ENCODE peak calls at places on chromosomes 16 and 17, in four cellular contexts. O, B, E and F are unnamed samples.

GRCh38 chr16:9334091-9334490 is 242.6 kb downstream of the HAPSTR1 start:
- DNase-seq in E (no peak), B (no peak), O (no peak), F (no peak)

GRCh38 chr16:28104404-28104803 is 40.9 kb upstream of the GSG1L start:
- DNase-seq in E (no peak), B (no peak), O (no peak), F (no peak)

GRCh38 chr16:30380801-30381208 is 1.6 kb downstream of the SEPTIN1 start:
- DNase-seq in B (no peak), E (no peak), O (no peak), F (no peak)

GRCh38 chr17:27319536-27320221 is 25.8 kb downstream of the WSB1 start:
- DNase-seq in E (peak), O (no peak), B (peak), F (peak)

GRCh38 chr16:1458336-1458976 is 14.1 kb upstream of the CCDC154 start:
- DNase-seq in B (peak), O (no peak), E (no peak), F (peak)

GRCh38 chr16:53899471-53899870 is 195.5 kb downstream of the FTO start:
- DNase-seq in E (no peak), O (no peak), B (peak), F (peak)

GRCh38 chr17:50201226-50201854 is at the start of gene COL1A1:
- DNase-seq in B (peak), O (peak), E (no peak), F (peak)

GRCh38 chr17:28404007-28404406 is 2.0 kb downstream of the SLC46A1 start:
- DNase-seq in O (no peak), E (no peak), B (no peak), F (no peak)

GRCh38 chr16:22063888-22064467 is 28.4 kb upstream of the VWA3A start:
- DNase-seq in O (no peak), B (no peak), E (no peak), F (no peak)

GRCh38 chr17:79950306-79950705 is 85.4 kb downstream of the TBC1D16 start:
- DNase-seq in E (no peak), B (no peak), O (no peak), F (no peak)

GRCh38 chr16:81489547-81490267 is 45.1 kb downstream of the CMIP start:
- DNase-seq in E (no peak), B (no peak), O (no peak), F (no peak)

GRCh38 chr17:51765558-51766145 is 392.9 kb downstream of the CA10 start:
- DNase-seq in B (no peak), E (no peak), O (no peak), F (no peak)

GRCh38 chr17:34542700-34543336 is 36.6 kb upstream of the TMEM132E start:
- DNase-seq in E (no peak), O (no peak), B (peak), F (peak)

DNA sequence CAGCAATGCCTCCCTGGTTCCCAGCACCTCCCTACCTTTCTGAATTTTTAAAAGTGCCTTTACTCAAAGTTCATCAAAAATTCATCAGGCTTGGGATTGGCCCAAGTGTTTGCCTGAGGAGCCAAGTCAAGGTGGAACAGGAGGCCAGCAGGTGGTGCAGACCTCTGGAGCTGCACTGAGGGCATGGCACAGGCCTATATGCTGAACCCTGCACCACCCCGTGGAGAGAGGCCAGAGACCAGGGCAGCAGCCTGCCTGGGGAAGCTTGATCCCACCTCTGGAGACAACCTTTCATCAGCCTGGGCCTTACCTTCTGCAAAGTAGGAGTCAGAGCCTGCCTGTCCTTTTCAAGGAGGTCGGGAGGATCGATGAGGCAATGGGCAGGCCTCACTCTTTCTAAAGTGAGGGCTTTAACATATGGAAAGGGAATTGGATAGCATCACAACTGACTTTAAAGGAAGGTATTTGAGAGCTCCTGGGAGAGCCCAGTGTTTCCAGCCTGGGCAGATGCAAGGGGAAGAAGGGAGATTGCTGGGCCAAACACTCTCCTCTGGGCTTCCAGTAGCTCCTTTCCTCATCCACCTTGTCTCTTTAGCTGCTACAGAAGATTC is 31.8 kb upstream of the TMEM132E start:
- DNase-seq in O (no peak), B (no peak), E (no peak), F (no peak)
- TF ChIP-seq CTCF in O (no peak), B (no peak), E (no peak), F (no peak)

GRCh38 chr17:39393732-39394131 is 7.7 kb downstream of the FBXL20 start:
- DNase-seq in B (peak), O (no peak), E (no peak), F (peak)
- TF ChIP-seq CTCF in B (no peak), O (peak), E (no peak), F (no peak)

GRCh38 chr16:56931769-56932587 is at the start of gene HERPUD1:
- DNase-seq in B (peak), O (peak), E (peak), F (peak)
- TF ChIP-seq CTCF in B (peak), O (no peak), E (peak), F (no peak)

DNA sequence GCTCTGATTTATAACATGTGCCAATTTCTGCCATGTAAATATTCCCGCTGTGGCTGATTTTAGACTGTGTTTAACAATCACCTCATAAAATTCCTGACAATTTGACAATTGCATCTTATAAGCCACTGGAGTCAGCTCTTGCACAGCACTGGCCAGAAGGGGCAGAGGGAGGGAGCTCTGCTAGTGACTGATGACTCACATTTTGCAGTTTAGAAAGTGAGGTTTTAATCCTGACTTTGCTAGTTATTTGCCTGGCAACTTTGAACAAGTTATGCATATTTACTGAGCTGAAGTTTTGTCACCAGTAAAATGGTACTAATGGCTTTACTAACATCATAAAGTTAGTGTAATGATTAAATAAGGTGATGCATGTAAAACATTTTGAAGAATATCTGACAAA is 452.3 kb downstream of the CNTNAP4 start:
- DNase-seq in E (no peak), B (no peak), O (no peak), F (peak)
- TF ChIP-seq CTCF in E (no peak), B (no peak), O (no peak), F (no peak)

DNA sequence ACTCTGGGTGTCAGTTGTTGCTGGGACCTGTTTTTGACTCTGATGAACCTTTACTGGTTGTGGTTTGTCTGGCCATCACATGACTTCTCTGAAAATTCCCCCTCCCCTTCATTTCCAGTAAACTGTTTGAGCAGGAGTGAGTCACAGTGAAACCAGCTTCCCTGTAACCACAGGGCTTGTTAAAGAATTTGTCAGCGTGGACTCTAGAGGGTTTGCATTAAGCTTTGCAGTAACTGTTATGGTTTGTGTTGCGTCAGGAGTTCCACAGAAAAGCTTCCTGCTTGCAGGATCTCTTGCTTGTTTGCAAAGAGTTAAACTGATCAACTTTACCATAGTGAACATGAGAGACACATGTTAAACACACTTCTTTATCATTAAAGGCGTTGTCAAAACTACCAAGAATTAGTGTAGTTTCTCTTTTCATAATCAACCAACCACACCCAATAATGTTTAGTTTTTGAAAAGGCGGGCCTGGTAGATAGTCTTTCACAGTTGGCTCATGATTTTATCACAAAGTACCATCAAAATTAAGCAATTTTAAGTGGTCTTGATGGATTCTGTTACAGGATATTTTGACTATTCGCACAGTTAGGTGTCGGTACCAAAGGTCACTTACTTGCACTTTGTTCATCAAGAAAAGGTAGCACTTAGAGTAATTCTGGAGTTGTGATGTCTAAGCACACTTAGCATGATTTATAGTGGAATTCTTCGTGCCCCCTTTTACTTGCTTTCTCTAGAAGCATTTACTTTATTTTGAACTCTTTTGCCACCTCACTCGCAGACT is 79.3 kb downstream of the VMP1 start:
- DNase-seq in O (peak), B (peak), E (no peak), F (peak)
- TF ChIP-seq CTCF in O (no peak), B (peak), E (no peak), F (peak)

GRCh38 chr17:21286771-21287702 is 2.5 kb downstream of the MAP2K3 start:
- DNase-seq in O (no peak), E (no peak), B (no peak), F (no peak)

GRCh38 chr17:21287703-21288449 is 3.4 kb downstream of the MAP2K3 start:
- DNase-seq in O (peak), B (peak), E (peak), F (peak)

GRCh38 chr17:21289175-21289901 is 4.8 kb downstream of the MAP2K3 start:
- DNase-seq in E (no peak), B (no peak), O (no peak), F (no peak)

GRCh38 chr17:21289902-21290571 is 5.5 kb downstream of the MAP2K3 start:
- DNase-seq in B (no peak), O (no peak), E (peak), F (no peak)

GRCh38 chr17:21288581-21289017 is 4.1 kb downstream of the MAP2K3 start:
- DNase-seq in B (no peak), E (no peak), O (no peak), F (no peak)
- TF ChIP-seq CTCF in B (no peak), E (peak), O (peak), F (no peak)